ENCODE peak calls at places on chromosome 13, in four cellular contexts. K is osteocyte; H is progenitor cell of endocrine pancreas; L is activated CD4-positive, alpha-beta T cell treated with anti-CD3 and anti-CD28 coated beads, Interleukin-2, amount 50 U/mL, for 1 hour. O is an unnamed sample.

GRCh38 chr13:84591444-84591843 is 709.2 kb upstream of the SLITRK1 start:
- DNase-seq in K (no peak), H (no peak), L (no peak), O (no peak)

GRCh38 chr13:37427843-37428494 is 170.6 kb downstream of the POSTN start:
- DNase-seq in K (no peak), H (no peak), L (no peak), O (no peak)

GRCh38 chr13:30027569-30028455 is 177.4 kb upstream of the UBL3 start:
- DNase-seq in K (no peak), H (no peak), L (no peak), O (no peak)

GRCh38 chr13:73235385-73235784 is 176.6 kb downstream of the KLF5 start:
- DNase-seq in K (no peak), H (no peak), L (no peak), O (no peak)

GRCh38 chr13:77034883-77035282 is 7.9 kb upstream of the FBXL3 start:
- DNase-seq in K (no peak), H (no peak), L (no peak), O (no peak)

GRCh38 chr13:44311011-44311481 is 62.6 kb upstream of the SERP2 start:
- DNase-seq in K (no peak), H (no peak), L (no peak), O (no peak)

GRCh38 chr13:50357586-50358118 is 342.4 kb downstream of the KCNRG start:
- DNase-seq in K (no peak), H (no peak), L (no peak), O (no peak)

GRCh38 chr13:38767506-38768265 is 80.8 kb downstream of the FREM2 start:
- DNase-seq in K (no peak), H (no peak), L (no peak), O (no peak)

O was measured in CD8-positive, alpha-beta T cell.